ENCODE peak calls at places on chromosomes 12 and 14, in six cellular contexts. One of them, this sample, is unnamed.

GRCh38 chr12:127964717-127965116 is 302.3 kb upstream of the TMEM132C start:
- DNase-seq in astrocyte: peak; percentile 16
- DNase-seq in IMR-90: no peak
- DNase-seq in BE2C: no peak
- DNase-seq in fibroblast of villous mesenchyme: peak; percentile 78
- DNase-seq in mucosa of descending colon: no peak
- DNase-seq in this sample: no peak

GRCh38 chr12:67457136-67457535 is 188.0 kb downstream of the CAND1 start:
- DNase-seq in astrocyte: no peak
- DNase-seq in IMR-90: no peak
- DNase-seq in BE2C: no peak
- DNase-seq in mucosa of descending colon: no peak
- DNase-seq in fibroblast of villous mesenchyme: no peak
- DNase-seq in this sample: no peak

GRCh38 chr14:95248422-95248821 is 71.3 kb downstream of the CLMN start:
- DNase-seq in fibroblast of villous mesenchyme: no peak
- DNase-seq in IMR-90: no peak
- DNase-seq in mucosa of descending colon: no peak
- DNase-seq in BE2C: no peak
- DNase-seq in astrocyte: peak; percentile 12
- DNase-seq in this sample: no peak

GRCh38 chr12:105822131-105823103 is 316.3 kb downstream of the NUAK1 start:
- DNase-seq in astrocyte: peak; percentile 87
- DNase-seq in IMR-90: no peak
- DNase-seq in BE2C: no peak
- DNase-seq in mucosa of descending colon: no peak
- DNase-seq in fibroblast of villous mesenchyme: no peak
- DNase-seq in this sample: no peak

GRCh38 chr12:48013287-48013686 is 9.0 kb upstream of the COL2A1 start:
- DNase-seq in astrocyte: no peak
- DNase-seq in mucosa of descending colon: no peak
- DNase-seq in fibroblast of villous mesenchyme: no peak
- DNase-seq in IMR-90: no peak
- DNase-seq in BE2C: no peak
- DNase-seq in this sample: no peak

GRCh38 chr12:104687823-104688573 is 231.2 kb downstream of the CHST11 start:
- DNase-seq in astrocyte: no peak
- DNase-seq in fibroblast of villous mesenchyme: no peak
- DNase-seq in IMR-90: no peak
- DNase-seq in mucosa of descending colon: no peak
- DNase-seq in BE2C: no peak
- DNase-seq in this sample: no peak

GRCh38 chr14:61090432-61091216 is 109.6 kb downstream of the SLC38A6 start:
- DNase-seq in BE2C: no peak
- DNase-seq in IMR-90: peak; percentile 48
- DNase-seq in astrocyte: no peak
- DNase-seq in fibroblast of villous mesenchyme: peak; percentile 49
- DNase-seq in mucosa of descending colon: no peak
- DNase-seq in this sample: no peak

GRCh38 chr14:21308132-21308478 is 28.2 kb downstream of the RPGRIP1 start:
- DNase-seq in mucosa of descending colon: no peak
- DNase-seq in astrocyte: no peak
- DNase-seq in BE2C: no peak
- DNase-seq in IMR-90: no peak
- DNase-seq in fibroblast of villous mesenchyme: no peak
- DNase-seq in this sample: no peak

GRCh38 chr14:90655829-90656228 is 160.4 kb downstream of the TTC7B start:
- DNase-seq in IMR-90: no peak
- DNase-seq in fibroblast of villous mesenchyme: no peak
- DNase-seq in mucosa of descending colon: no peak
- DNase-seq in astrocyte: no peak
- DNase-seq in BE2C: no peak
- DNase-seq in this sample: no peak

GRCh38 chr12:19288603-19289244 is 150.6 kb upstream of the AEBP2 start:
- DNase-seq in mucosa of descending colon: no peak
- DNase-seq in IMR-90: peak; percentile 44
- DNase-seq in fibroblast of villous mesenchyme: peak; percentile 59
- DNase-seq in BE2C: no peak
- DNase-seq in astrocyte: peak; percentile 41
- DNase-seq in this sample: no peak

GRCh38 chr12:3828888-3829287 is 44.3 kb downstream of the PARP11 start:
- DNase-seq in IMR-90: no peak
- DNase-seq in astrocyte: no peak
- DNase-seq in BE2C: no peak
- DNase-seq in mucosa of descending colon: no peak
- DNase-seq in fibroblast of villous mesenchyme: no peak
- DNase-seq in this sample: no peak

GRCh38 chr12:16171348-16171747 is 106.1 kb downstream of the SLC15A5 start:
- DNase-seq in BE2C: no peak
- DNase-seq in IMR-90: no peak
- DNase-seq in fibroblast of villous mesenchyme: no peak
- DNase-seq in astrocyte: no peak
- DNase-seq in mucosa of descending colon: no peak
- DNase-seq in this sample: no peak

GRCh38 chr12:114360485-114360884 is 45.5 kb downstream of the TBX5 start:
- DNase-seq in IMR-90: no peak
- DNase-seq in fibroblast of villous mesenchyme: no peak
- DNase-seq in astrocyte: no peak
- DNase-seq in mucosa of descending colon: no peak
- DNase-seq in BE2C: no peak
- DNase-seq in this sample: no peak

GRCh38 chr12:69064734-69065413 is 131.9 kb upstream of the CPM start:
- DNase-seq in BE2C: no peak
- DNase-seq in mucosa of descending colon: no peak
- DNase-seq in IMR-90: no peak
- DNase-seq in fibroblast of villous mesenchyme: no peak
- DNase-seq in astrocyte: no peak
- DNase-seq in this sample: no peak

GRCh38 chr12:12035229-12035628 is 35.5 kb upstream of the BCL2L14 start:
- DNase-seq in astrocyte: no peak
- DNase-seq in BE2C: no peak
- DNase-seq in IMR-90: no peak
- DNase-seq in mucosa of descending colon: no peak
- DNase-seq in fibroblast of villous mesenchyme: no peak
- DNase-seq in this sample: no peak

GRCh38 chr12:12034344-12034743 is 36.4 kb upstream of the BCL2L14 start:
- DNase-seq in fibroblast of villous mesenchyme: no peak
- DNase-seq in IMR-90: no peak
- DNase-seq in astrocyte: no peak
- DNase-seq in BE2C: no peak
- DNase-seq in mucosa of descending colon: no peak
- DNase-seq in this sample: no peak

GRCh38 chr12:12032771-12033588 is 37.8 kb upstream of the BCL2L14 start:
- DNase-seq in IMR-90: peak; percentile 87
- DNase-seq in astrocyte: peak; percentile 74
- DNase-seq in mucosa of descending colon: peak; percentile 82
- DNase-seq in BE2C: peak; percentile 73
- DNase-seq in fibroblast of villous mesenchyme: peak; percentile 88
- DNase-seq in this sample: peak; percentile 75

GRCh38 chr12:12032260-12032761 is 38.4 kb upstream of the BCL2L14 start:
- DNase-seq in fibroblast of villous mesenchyme: no peak
- DNase-seq in astrocyte: no peak
- DNase-seq in BE2C: no peak
- DNase-seq in IMR-90: no peak
- DNase-seq in mucosa of descending colon: peak; percentile 67
- DNase-seq in this sample: no peak

GRCh38 chr12:12033589-12034223 is 37.0 kb upstream of the BCL2L14 start:
- DNase-seq in astrocyte: no peak
- DNase-seq in IMR-90: no peak
- DNase-seq in fibroblast of villous mesenchyme: no peak
- DNase-seq in BE2C: no peak
- DNase-seq in mucosa of descending colon: no peak
- DNase-seq in this sample: no peak
- TF ChIP-seq CTCF in astrocyte: no peak
- TF ChIP-seq CTCF in IMR-90: no peak
- TF ChIP-seq CTCF in fibroblast of villous mesenchyme: no peak
- TF ChIP-seq CTCF in BE2C: no peak
- TF ChIP-seq CTCF in mucosa of descending colon: no peak
- TF ChIP-seq CTCF in this sample: no peak

DNA sequence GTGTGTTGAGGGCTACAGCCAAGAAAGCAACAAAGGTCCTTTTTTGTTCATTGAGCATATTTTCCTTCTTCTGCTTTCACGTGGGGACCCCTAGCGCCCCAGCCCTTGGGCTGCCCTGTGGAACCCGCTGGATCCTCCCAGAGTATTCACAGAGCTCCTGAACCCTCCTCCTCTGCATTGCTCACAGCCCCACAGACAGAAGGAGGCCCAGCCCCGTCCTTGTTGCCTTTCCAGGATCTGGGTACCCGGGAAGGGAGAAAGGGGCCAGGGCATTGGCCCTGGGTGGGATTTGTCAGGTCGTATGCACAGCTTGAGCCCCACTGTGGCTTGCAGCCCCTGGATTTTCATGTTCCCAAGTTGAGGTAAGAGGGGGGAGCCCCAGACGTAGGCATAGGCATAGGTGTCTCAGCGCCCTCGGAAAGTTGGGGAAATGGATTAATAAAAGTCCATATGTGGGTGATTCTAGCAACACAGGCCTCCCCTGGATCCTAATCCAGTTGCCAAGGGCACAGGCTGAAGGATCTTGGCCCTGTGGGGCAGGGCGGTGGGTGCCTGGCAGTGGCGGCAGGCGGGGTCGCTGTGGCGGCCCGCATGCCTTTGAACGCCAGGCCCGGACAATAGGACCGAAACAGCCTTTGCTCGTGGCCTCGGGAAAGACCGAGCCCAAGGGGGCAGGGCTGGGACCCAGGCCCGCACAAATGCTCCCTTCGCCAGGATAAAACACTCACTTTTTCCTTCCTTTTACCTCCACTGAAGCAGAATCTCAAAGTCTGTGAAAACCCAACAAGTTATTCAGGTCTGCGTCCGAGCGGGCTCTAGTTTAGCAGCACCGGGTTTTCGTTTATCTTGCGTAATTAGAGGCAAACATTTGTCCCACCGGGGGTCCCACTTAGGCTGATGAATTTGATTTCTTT is 3.0 kb upstream of the HOXC10 start:
- DNase-seq in astrocyte: no peak
- DNase-seq in IMR-90: no peak
- DNase-seq in BE2C: no peak
- DNase-seq in fibroblast of villous mesenchyme: no peak
- DNase-seq in mucosa of descending colon: no peak
- DNase-seq in this sample: no peak
- TF ChIP-seq CTCF in astrocyte: no peak
- TF ChIP-seq CTCF in IMR-90: no peak
- TF ChIP-seq CTCF in BE2C: no peak
- TF ChIP-seq CTCF in fibroblast of villous mesenchyme: no peak
- TF ChIP-seq CTCF in mucosa of descending colon: no peak
- TF ChIP-seq CTCF in this sample: no peak

GRCh38 chr14:28754209-28754985 is 12.2 kb upstream of the FOXG1 start:
- DNase-seq in fibroblast of villous mesenchyme: peak; percentile 48
- DNase-seq in IMR-90: peak; percentile 48
- DNase-seq in mucosa of descending colon: no peak
- DNase-seq in astrocyte: no peak
- DNase-seq in BE2C: peak; percentile 51
- DNase-seq in this sample: peak; percentile 51
- TF ChIP-seq CTCF in fibroblast of villous mesenchyme: peak; percentile 81
- TF ChIP-seq CTCF in IMR-90: peak; percentile 82
- TF ChIP-seq CTCF in mucosa of descending colon: peak; percentile 39
- TF ChIP-seq CTCF in astrocyte: peak; percentile 82
- TF ChIP-seq CTCF in BE2C: peak; percentile 86
- TF ChIP-seq CTCF in this sample: peak; percentile 68

GRCh38 chr12:112555621-112556233 is 137.0 kb downstream of the PTPN11 start:
- DNase-seq in BE2C: no peak
- DNase-seq in IMR-90: no peak
- DNase-seq in mucosa of descending colon: no peak
- DNase-seq in astrocyte: no peak
- DNase-seq in fibroblast of villous mesenchyme: no peak
- DNase-seq in this sample: no peak
- TF ChIP-seq CTCF in BE2C: no peak
- TF ChIP-seq CTCF in IMR-90: no peak
- TF ChIP-seq CTCF in mucosa of descending colon: no peak
- TF ChIP-seq CTCF in astrocyte: no peak
- TF ChIP-seq CTCF in fibroblast of villous mesenchyme: no peak
- TF ChIP-seq CTCF in this sample: no peak

This sample was measured in nephron progenitor cell.